ENCODE peak calls at places on chromosomes 16 and 17, in six cellular contexts. A, M, K, O, P and B are unnamed samples.

GRCh38 chr16:30998852-30999761 is 11.3 kb downstream of the STX1B start:
- DNase-seq in A (no peak), P (no peak), K (no peak), O (no peak), M (no peak), B (peak)

GRCh38 chr17:5011928-5012327 is 14.2 kb downstream of the KIF1C start:
- DNase-seq in K (no peak), A (no peak), O (peak), P (no peak), M (no peak), B (no peak)

GRCh38 chr17:57521606-57522435 is 223.3 kb downstream of the CCDC182 start:
- DNase-seq in M (no peak), K (no peak), O (no peak), P (no peak), A (no peak), B (no peak)

GRCh38 chr17:27946521-27946920 is 53.4 kb upstream of the LYRM9 start:
- DNase-seq in M (no peak), K (no peak), A (no peak), P (no peak), O (no peak), B (no peak)

GRCh38 chr17:35486920-35487727 is 38.6 kb upstream of the SLFN13 start:
- DNase-seq in M (no peak), A (no peak), K (no peak), O (peak), P (no peak), B (no peak)

GRCh38 chr17:82126479-82127314 is 28.7 kb upstream of the FASN start:
- DNase-seq in O (no peak), K (no peak), M (no peak), P (no peak), A (no peak), B (no peak)

GRCh38 chr16:85557083-85557975 is 55.8 kb upstream of the GSE1 start:
- DNase-seq in P (no peak), K (no peak), M (no peak), A (no peak), O (peak), B (no peak)

GRCh38 chr17:51703364-51704341 is 443.3 kb downstream of the UTP18 start:
- DNase-seq in K (no peak), M (no peak), O (peak), A (no peak), P (no peak), B (peak)

GRCh38 chr16:8346291-8346690 is 244.0 kb downstream of the TMEM114 start:
- DNase-seq in O (no peak), A (no peak), M (peak), K (no peak), P (no peak), B (no peak)

GRCh38 chr17:50356418-50356817 is 10.5 kb downstream of the XYLT2 start:
- DNase-seq in A (no peak), M (no peak), P (no peak), K (no peak), O (no peak), B (no peak)

GRCh38 chr16:17367932-17368331 is 102.8 kb downstream of the XYLT1 start:
- DNase-seq in A (no peak), P (no peak), O (peak), K (no peak), M (peak), B (no peak)

GRCh38 chr17:2745317-2746037 is 4.0 kb downstream of the CCDC92B start:
- DNase-seq in M (no peak), P (peak), O (no peak), A (no peak), K (no peak), B (no peak)